ENCODE peak calls at places on chromosomes 11 and 22, in four cellular contexts. T is epithelial cell of esophagus, H is osteoblast, X is hepatocyte. R is an unnamed sample.

GRCh38 chr11:1691027-1691877 is 5.7 kb upstream of the KRTAP5-6 start:
- DNase-seq in T (no peak), H (peak; percentile 57), X (peak; percentile 61), R (no peak)

GRCh38 chr22:39244496-39245129 is at the start of gene PDGFB:
- DNase-seq in H (no peak), X (peak; percentile 63), T (peak; percentile 37), R (peak; percentile 77)

GRCh38 chr11:107665016-107665415 is 46.8 kb downstream of the SLN start:
- DNase-seq in X (no peak), H (no peak), T (no peak), R (no peak)

GRCh38 chr11:44256673-44257291 is 53.2 kb downstream of the ALX4 start:
- DNase-seq in T (no peak), X (no peak), H (no peak), R (no peak)

GRCh38 chr11:30815619-30816018 is 229.5 kb upstream of the MPPED2 start:
- DNase-seq in X (no peak), H (no peak), T (no peak), R (no peak)

GRCh38 chr11:128632151-128632791 is 44.9 kb upstream of the ETS1 start:
- DNase-seq in X (peak; percentile 68), H (peak; percentile 89), T (peak; percentile 48), R (peak; percentile 62)

GRCh38 chr11:2521681-2522630 is 77.1 kb downstream of the KCNQ1 start:
- DNase-seq in H (peak; percentile 61), T (no peak), X (no peak), R (no peak)

GRCh38 chr11:91173701-91174100 is 950.9 kb upstream of the CHORDC1 start:
- DNase-seq in T (peak; percentile 53), X (no peak), H (no peak), R (peak; percentile 36)

GRCh38 chr11:30653606-30654005 is 67.5 kb upstream of the MPPED2 start:
- DNase-seq in H (no peak), X (no peak), T (no peak), R (peak; percentile 1)

GRCh38 chr11:10634407-10634806 is 59.1 kb downstream of the IRAG1 start:
- DNase-seq in T (no peak), X (no peak), H (no peak), R (no peak)

GRCh38 chr11:34855754-34856095 is 60.5 kb downstream of the APIP start:
- DNase-seq in H (no peak), X (no peak), T (no peak), R (peak; percentile 33)

GRCh38 chr11:62602141-62603071 is 741 bp upstream of the MTA2 start:
- DNase-seq in H (peak; percentile 96), T (peak; percentile 74), X (peak; percentile 68), R (peak; percentile 91)

GRCh38 chr11:120576606-120577005 is 65.1 kb downstream of the GRIK4 start:
- DNase-seq in T (no peak), X (no peak), H (no peak), R (no peak)

GRCh38 chr22:29912605-29913398 is 29.8 kb downstream of the MTMR3 start:
- DNase-seq in H (peak; percentile 58), X (peak; percentile 9), T (peak; percentile 14), R (no peak)

GRCh38 chr22:31286360-31287255 is 5.7 kb downstream of the PIK3IP1 start:
- DNase-seq in H (no peak), X (no peak), T (no peak), R (no peak)

GRCh38 chr11:62593434-62594044 is 2.2 kb upstream of the TUT1 start:
- DNase-seq in X (peak; percentile 73), H (peak; percentile 92), T (peak; percentile 89), R (peak; percentile 91)

GRCh38 chr11:117511981-117512448 is 184.4 kb downstream of the CEP164 start:
- DNase-seq in H (no peak), X (peak; percentile 38), T (no peak), R (no peak)

GRCh38 chr22:29733362-29734322 is 13.8 kb downstream of the CABP7 start:
- DNase-seq in X (peak; percentile 41), T (no peak), H (peak; percentile 85), R (no peak)

GRCh38 chr11:117442869-117443239 is 115.2 kb downstream of the CEP164 start:
- DNase-seq in T (no peak), H (peak; percentile 42), X (no peak), R (no peak)

GRCh38 chr11:41115066-41115465 is 344.4 kb downstream of the LRRC4C start:
- DNase-seq in H (no peak), X (no peak), T (no peak), R (no peak)

GRCh38 chr22:27994481-27995331 is 75.7 kb upstream of the PITPNB start:
- DNase-seq in T (no peak), H (peak; percentile 73), X (no peak), R (no peak)

GRCh38 chr11:101470414-101470813 is 113.4 kb downstream of the TRPC6 start:
- DNase-seq in X (peak; percentile 17), T (peak; percentile 69), H (no peak), R (no peak)

GRCh38 chr11:70581991-70582885 is 183.9 kb downstream of the CTTN start:
- DNase-seq in H (peak; percentile 58), X (no peak), T (no peak), R (no peak)